ENCODE peak calls at places on chromosome 1, in eight cellular contexts. One of them, this sample, is unnamed.
A peak's percentile ranks its signal among the peaks of the same experiment; 100 is the strongest.

GRCh38 chr1:74767490-74767889 is 34.5 kb downstream of the TYW3 start:
- DNase-seq in H4: peak; percentile 60
- DNase-seq in HCT116: peak; percentile 44
- DNase-seq in GM19239: no peak
- DNase-seq in CD4-positive, alpha-beta T cell: no peak
- DNase-seq in progenitor cell of endocrine pancreas: no peak
- DNase-seq in activated CD8-positive, alpha-beta memory T cell treated with anti-CD3 and anti-CD28 coated beads, Interleukin-2, amount 50 U/mL, for 4 hours: no peak
- DNase-seq in spleen: no peak
- DNase-seq in this sample: no peak

GRCh38 chr1:77313491-77313890 is 31.7 kb downstream of the AK5 start:
- DNase-seq in H4: peak; percentile 51
- DNase-seq in HCT116: peak; percentile 33
- DNase-seq in GM19239: no peak
- DNase-seq in CD4-positive, alpha-beta T cell: peak; percentile 25
- DNase-seq in progenitor cell of endocrine pancreas: no peak
- DNase-seq in activated CD8-positive, alpha-beta memory T cell treated with anti-CD3 and anti-CD28 coated beads, Interleukin-2, amount 50 U/mL, for 4 hours: peak; percentile 22
- DNase-seq in spleen: no peak
- DNase-seq in this sample: no peak

GRCh38 chr1:48036693-48037386 is 39.7 kb upstream of the TRABD2B start:
- DNase-seq in H4: peak; percentile 59
- DNase-seq in HCT116: no peak
- DNase-seq in GM19239: no peak
- DNase-seq in CD4-positive, alpha-beta T cell: no peak
- DNase-seq in progenitor cell of endocrine pancreas: no peak
- DNase-seq in activated CD8-positive, alpha-beta memory T cell treated with anti-CD3 and anti-CD28 coated beads, Interleukin-2, amount 50 U/mL, for 4 hours: no peak
- DNase-seq in spleen: no peak
- DNase-seq in this sample: no peak

GRCh38 chr1:15326691-15327530 is 79.9 kb downstream of the FHAD1 start:
- DNase-seq in H4: peak; percentile 78
- DNase-seq in HCT116: no peak
- DNase-seq in GM19239: no peak
- DNase-seq in CD4-positive, alpha-beta T cell: no peak
- DNase-seq in progenitor cell of endocrine pancreas: no peak
- DNase-seq in activated CD8-positive, alpha-beta memory T cell treated with anti-CD3 and anti-CD28 coated beads, Interleukin-2, amount 50 U/mL, for 4 hours: no peak
- DNase-seq in spleen: peak; percentile 58
- DNase-seq in this sample: no peak

GRCh38 chr1:200524092-200524491 is 96.5 kb downstream of the KIF14 start:
- DNase-seq in H4: no peak
- DNase-seq in HCT116: no peak
- DNase-seq in GM19239: no peak
- DNase-seq in CD4-positive, alpha-beta T cell: no peak
- DNase-seq in progenitor cell of endocrine pancreas: no peak
- DNase-seq in activated CD8-positive, alpha-beta memory T cell treated with anti-CD3 and anti-CD28 coated beads, Interleukin-2, amount 50 U/mL, for 4 hours: no peak
- DNase-seq in spleen: no peak
- DNase-seq in this sample: no peak

GRCh38 chr1:17653728-17654351 is 101.3 kb upstream of the ACTL8 start:
- DNase-seq in H4: peak; percentile 34
- DNase-seq in HCT116: no peak
- DNase-seq in GM19239: peak; percentile 44
- DNase-seq in CD4-positive, alpha-beta T cell: peak; percentile 7
- DNase-seq in progenitor cell of endocrine pancreas: peak; percentile 44
- DNase-seq in activated CD8-positive, alpha-beta memory T cell treated with anti-CD3 and anti-CD28 coated beads, Interleukin-2, amount 50 U/mL, for 4 hours: peak; percentile 30
- DNase-seq in spleen: no peak
- DNase-seq in this sample: peak; percentile 31

GRCh38 chr1:53089478-53090226 is 27.6 kb downstream of the PODN start:
- DNase-seq in H4: no peak
- DNase-seq in HCT116: no peak
- DNase-seq in GM19239: no peak
- DNase-seq in CD4-positive, alpha-beta T cell: no peak
- DNase-seq in progenitor cell of endocrine pancreas: no peak
- DNase-seq in activated CD8-positive, alpha-beta memory T cell treated with anti-CD3 and anti-CD28 coated beads, Interleukin-2, amount 50 U/mL, for 4 hours: no peak
- DNase-seq in spleen: no peak
- DNase-seq in this sample: no peak

GRCh38 chr1:119318466-119319309 is 49.9 kb upstream of the HAO2 start:
- DNase-seq in H4: no peak
- DNase-seq in HCT116: no peak
- DNase-seq in GM19239: peak; percentile 9
- DNase-seq in CD4-positive, alpha-beta T cell: no peak
- DNase-seq in progenitor cell of endocrine pancreas: no peak
- DNase-seq in activated CD8-positive, alpha-beta memory T cell treated with anti-CD3 and anti-CD28 coated beads, Interleukin-2, amount 50 U/mL, for 4 hours: no peak
- DNase-seq in spleen: no peak
- DNase-seq in this sample: no peak

GRCh38 chr1:115430717-115431116 is 92.7 kb upstream of the NGF start:
- DNase-seq in H4: peak; percentile 44
- DNase-seq in HCT116: peak; percentile 61
- DNase-seq in GM19239: no peak
- DNase-seq in CD4-positive, alpha-beta T cell: no peak
- DNase-seq in progenitor cell of endocrine pancreas: no peak
- DNase-seq in activated CD8-positive, alpha-beta memory T cell treated with anti-CD3 and anti-CD28 coated beads, Interleukin-2, amount 50 U/mL, for 4 hours: no peak
- DNase-seq in spleen: no peak
- DNase-seq in this sample: no peak

GRCh38 chr1:31663622-31664452 is 19.2 kb upstream of the PEF1 start:
- DNase-seq in H4: no peak
- DNase-seq in HCT116: peak; percentile 13
- DNase-seq in GM19239: peak; percentile 86
- DNase-seq in CD4-positive, alpha-beta T cell: peak; percentile 54
- DNase-seq in progenitor cell of endocrine pancreas: peak; percentile 76
- DNase-seq in activated CD8-positive, alpha-beta memory T cell treated with anti-CD3 and anti-CD28 coated beads, Interleukin-2, amount 50 U/mL, for 4 hours: peak; percentile 66
- DNase-seq in spleen: peak; percentile 83
- DNase-seq in this sample: peak; percentile 63

GRCh38 chr1:53982034-53982761 is 35.8 kb downstream of the LDLRAD1 start:
- DNase-seq in H4: no peak
- DNase-seq in HCT116: no peak
- DNase-seq in GM19239: no peak
- DNase-seq in CD4-positive, alpha-beta T cell: no peak
- DNase-seq in progenitor cell of endocrine pancreas: no peak
- DNase-seq in activated CD8-positive, alpha-beta memory T cell treated with anti-CD3 and anti-CD28 coated beads, Interleukin-2, amount 50 U/mL, for 4 hours: no peak
- DNase-seq in spleen: no peak
- DNase-seq in this sample: no peak